ENCODE peak calls at places on chromosomes 1 and 21, in five cellular contexts. R is mesothelial cell of epicardium; K is glomerular endothelial cell; V is left cardiac atrium; M is stimulated activated naive CD4-positive, alpha-beta T cell. E is an unnamed sample.

GRCh38 chr1:6970256-6970655 is 185.0 kb downstream of the CAMTA1 start:
- DNase-seq in M (no peak), K (no peak), V (no peak), R (no peak), E (no peak)

GRCh38 chr1:238677567-238677966 is 708.8 kb upstream of the CHRM3 start:
- DNase-seq in V (no peak), K (no peak), M (no peak), R (no peak), E (no peak)

GRCh38 chr1:206952182-206952581 is 5.9 kb upstream of the PIGR start:
- DNase-seq in K (no peak), M (no peak), R (no peak), V (no peak), E (no peak)

GRCh38 chr1:156118175-156118868 is 3.8 kb downstream of the LMNA start:
- DNase-seq in R (no peak), K (no peak), M (no peak), V (peak; percentile 70), E (peak; percentile 75)

GRCh38 chr1:64923294-64923718 is 43.0 kb downstream of the JAK1 start:
- DNase-seq in K (no peak), M (no peak), R (no peak), V (no peak), E (no peak)

GRCh38 chr1:97092824-97093223 is 371.2 kb downstream of the PTBP2 start:
- DNase-seq in K (no peak), V (no peak), R (no peak), M (no peak), E (no peak)

GRCh38 chr1:26887125-26887524 is 3.0 kb downstream of the GPN2 start:
- DNase-seq in V (no peak), R (no peak), M (peak; percentile 3), K (no peak), E (no peak)

GRCh38 chr1:215482079-215482478 is 85.0 kb upstream of the KCTD3 start:
- DNase-seq in V (no peak), M (no peak), R (no peak), K (no peak), E (no peak)

GRCh38 chr1:155085504-155086181 is 7.0 kb downstream of the EFNA3 start:
- DNase-seq in K (no peak), M (peak; percentile 78), V (peak; percentile 76), R (peak; percentile 62), E (peak; percentile 74)

GRCh38 chr1:114314098-114314497 is 160.4 kb upstream of the SYT6 start:
- DNase-seq in V (no peak), R (no peak), M (no peak), K (no peak), E (no peak)

GRCh38 chr21:45592208-45592619 is 50.0 kb upstream of the SLC19A1 start:
- DNase-seq in V (no peak), R (no peak), K (no peak), M (peak; percentile 78), E (no peak)

GRCh38 chr1:117794073-117794472 is 135.3 kb downstream of the GDAP2 start:
- DNase-seq in M (no peak), R (no peak), K (no peak), V (no peak), E (no peak)

GRCh38 chr1:1460540-1461130 is 10.9 kb upstream of the ATAD3B start:
- DNase-seq in M (no peak), K (no peak), V (no peak), R (no peak), E (no peak)

GRCh38 chr21:46187814-46188213 is 3.6 kb upstream of the SPATC1L start:
- DNase-seq in K (no peak), V (no peak), M (no peak), R (no peak), E (peak; percentile 20)

GRCh38 chr1:247077234-247077633 is 1.4 kb downstream of the ZNF670 start:
- DNase-seq in K (no peak), R (no peak), V (no peak), M (no peak), E (no peak)

GRCh38 chr1:174079796-174080195 is 57.6 kb upstream of the RC3H1 start:
- DNase-seq in R (no peak), K (no peak), M (no peak), V (no peak), E (no peak)

GRCh38 chr21:43597052-43597451 is 62.2 kb downstream of the HSF2BP start:
- DNase-seq in R (no peak), V (no peak), K (no peak), M (no peak), E (no peak)

GRCh38 chr1:246291141-246291540 is 215.9 kb downstream of the SMYD3 start:
- DNase-seq in R (no peak), M (no peak), K (no peak), V (no peak), E (no peak)